ENCODE peak calls at places on chromosomes 1 and 21, in four cellular contexts. L is K562, D is SK-N-SH, U is H1. B is an unnamed sample.

GRCh38 chr1:41192456-41193188 is 49.5 kb downstream of the SCMH1 start:
- DNase-seq in L (no peak), D (no peak), U (no peak), B (no peak)

GRCh38 chr1:43279161-43279560 is 6.2 kb downstream of the C1orf210 start:
- DNase-seq in L (no peak), D (no peak), U (no peak), B (no peak)

GRCh38 chr1:227805606-227806197 is 9.8 kb upstream of the PRSS38 start:
- DNase-seq in L (no peak), D (no peak), U (no peak), B (no peak)

GRCh38 chr1:84724128-84724860 is 34.0 kb upstream of the SSX2IP start:
- DNase-seq in L (peak; percentile 76), D (no peak), U (peak; percentile 89), B (peak; percentile 17)

GRCh38 chr21:37636152-37636860 is 269.7 kb downstream of the DYRK1A start:
- DNase-seq in L (no peak), D (no peak), U (no peak), B (no peak)

GRCh38 chr1:169108897-169109560 is 2.5 kb downstream of the ATP1B1 start:
- DNase-seq in L (no peak), D (peak; percentile 60), U (no peak), B (peak; percentile 71)

GRCh38 chr1:232511172-232511571 is 118.8 kb downstream of the SIPA1L2 start:
- DNase-seq in L (no peak), D (no peak), U (no peak), B (no peak)

GRCh38 chr1:208848854-208849253 is 604.7 kb upstream of the PLXNA2 start:
- DNase-seq in L (no peak), D (no peak), U (no peak), B (no peak)

GRCh38 chr1:96880626-96881025 is 159.0 kb downstream of the PTBP2 start:
- DNase-seq in L (no peak), D (no peak), U (no peak), B (no peak)

GRCh38 chr1:156245451-156246232 is 2.2 kb downstream of the PAQR6 start:
- DNase-seq in L (no peak), D (peak; percentile 42), U (peak; percentile 54), B (no peak)

GRCh38 chr1:12143631-12144155 is 23.1 kb upstream of the TNFRSF1B start:
- DNase-seq in L (no peak), D (no peak), U (no peak), B (no peak)

GRCh38 chr1:31216016-31216415 is 23.7 kb downstream of the NKAIN1 start:
- DNase-seq in L (no peak), D (peak; percentile 84), U (no peak), B (no peak)

GRCh38 chr21:36813071-36813470 is 114.2 kb downstream of the SIM2 start:
- DNase-seq in L (no peak), D (no peak), U (no peak), B (no peak)

GRCh38 chr1:27445177-27445936 is 44.6 kb downstream of the WASF2 start:
- DNase-seq in L (no peak), D (no peak), U (no peak), B (peak; percentile 14)

GRCh38 chr1:146032613-146033219 is 11.2 kb upstream of the HJV start:
- DNase-seq in L (peak; percentile 36), D (peak; percentile 47), U (no peak), B (peak; percentile 59)

GRCh38 chr1:175472464-175472863 is 270.9 kb downstream of the TNR start:
- DNase-seq in L (no peak), D (no peak), U (no peak), B (no peak)

GRCh38 chr1:16175610-16176553 is 20.0 kb upstream of the EPHA2 start:
- DNase-seq in L (peak; percentile 61), D (peak; percentile 84), U (no peak), B (no peak)

GRCh38 chr1:52203935-52204625 is 62.2 kb downstream of the ZFYVE9 start:
- DNase-seq in L (no peak), D (no peak), U (no peak), B (no peak)

GRCh38 chr21:41610042-41610839 is 102.3 kb upstream of the TMPRSS2 start:
- DNase-seq in L (peak; percentile 73), D (peak; percentile 70), U (peak; percentile 78), B (peak; percentile 60)

GRCh38 chr1:163265547-163265946 is 56.2 kb upstream of the NUF2 start:
- DNase-seq in L (no peak), D (no peak), U (no peak), B (no peak)

GRCh38 chr1:34695580-34695979 is 59.3 kb upstream of the GJB5 start:
- DNase-seq in L (no peak), D (peak; percentile 52), U (no peak), B (no peak)

GRCh38 chr1:10738125-10738746 is 58.2 kb downstream of the CASZ1 start:
- DNase-seq in L (no peak), D (no peak), U (no peak), B (no peak)

GRCh38 chr1:182198006-182198605 is 136.6 kb upstream of the ZNF648 start:
- DNase-seq in L (no peak), D (no peak), U (no peak), B (no peak)

GRCh38 chr1:162372159-162373071 is 4.2 kb downstream of the SPATA46 start:
- DNase-seq in L (peak; percentile 86), D (peak; percentile 83), U (no peak), B (no peak)

DNA sequence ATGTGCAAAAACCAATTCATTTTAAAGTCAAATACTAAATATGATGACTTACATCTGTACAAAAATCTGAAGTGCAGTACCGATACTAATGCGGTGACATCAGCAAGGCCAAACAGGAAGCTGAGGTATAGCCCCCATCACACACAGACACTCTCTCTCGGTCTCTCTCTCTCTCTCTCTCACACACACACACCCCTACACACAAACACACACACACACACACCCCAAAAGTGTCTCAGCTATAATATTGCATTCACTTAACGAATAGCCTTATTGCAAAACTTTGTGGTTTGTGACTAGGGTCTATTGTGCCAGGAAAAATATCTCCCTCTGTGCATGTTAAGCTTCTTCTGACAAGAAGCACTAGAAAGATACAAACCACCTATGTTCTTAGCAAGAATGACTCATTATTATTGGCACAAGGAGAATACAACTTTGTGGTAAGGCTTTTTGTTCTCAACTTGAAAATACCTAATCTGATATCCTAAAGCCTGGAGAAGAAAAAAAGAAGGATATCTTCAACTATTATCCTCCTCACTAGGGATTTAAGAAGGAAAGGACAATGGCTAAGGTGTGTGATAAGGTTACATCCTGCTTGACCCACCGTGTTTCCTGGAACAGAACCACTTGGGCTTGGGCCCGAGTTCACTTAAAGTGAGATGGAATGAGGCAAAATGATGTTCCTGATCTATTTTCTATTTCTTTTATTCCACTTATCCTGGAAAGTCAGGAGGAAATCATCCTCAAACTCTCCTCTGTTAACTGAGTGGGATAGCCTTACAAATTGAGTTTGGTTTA is 107.1 kb downstream of the NIBAN1 start:
- DNase-seq in L (no peak), D (no peak), U (no peak), B (no peak)
- TF ChIP-seq CHD2 in L (no peak), D (no peak), U (no peak), B (no peak)

DNA sequence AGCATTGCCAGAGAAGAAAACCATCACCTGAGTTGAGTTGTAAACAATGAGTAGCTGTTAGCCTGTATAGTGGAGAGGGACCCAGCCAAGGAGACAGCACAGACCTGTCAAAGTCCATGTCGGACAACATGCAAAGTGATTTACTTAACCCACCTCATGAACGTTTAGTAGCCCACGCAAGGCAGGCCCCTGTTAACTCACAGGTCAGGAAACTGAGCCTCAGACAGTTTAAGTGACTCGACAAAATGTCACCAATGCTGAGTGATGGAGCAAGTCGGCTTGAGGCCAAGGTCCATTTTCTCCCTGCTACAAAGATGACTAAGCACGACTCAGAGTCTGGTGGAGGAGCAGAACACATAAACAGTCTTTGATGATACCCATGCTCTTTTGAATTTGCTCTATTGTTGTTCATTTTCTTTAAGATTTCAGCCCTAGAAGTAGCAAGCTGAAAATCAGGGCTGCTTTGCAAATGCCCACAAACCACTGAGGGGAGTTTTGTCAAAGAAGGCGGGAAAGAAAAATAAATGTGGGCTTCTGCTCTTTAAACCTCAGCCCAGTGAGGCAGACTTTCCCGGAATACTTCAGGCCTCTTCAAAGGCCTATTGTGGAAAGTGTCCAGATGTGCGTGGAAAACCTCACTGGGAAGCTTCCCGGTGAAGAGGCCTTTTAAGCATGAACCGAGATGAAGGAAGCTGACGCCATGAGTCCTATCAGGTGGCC is 83.8 kb upstream of the HOOK1 start:
- DNase-seq in L (peak; percentile 47), D (no peak), U (no peak), B (peak; percentile 93)
- TF ChIP-seq POLR2AphosphoS5 in L (no peak), D (peak; percentile 39), U (no peak), B (peak; percentile 16)

DNA sequence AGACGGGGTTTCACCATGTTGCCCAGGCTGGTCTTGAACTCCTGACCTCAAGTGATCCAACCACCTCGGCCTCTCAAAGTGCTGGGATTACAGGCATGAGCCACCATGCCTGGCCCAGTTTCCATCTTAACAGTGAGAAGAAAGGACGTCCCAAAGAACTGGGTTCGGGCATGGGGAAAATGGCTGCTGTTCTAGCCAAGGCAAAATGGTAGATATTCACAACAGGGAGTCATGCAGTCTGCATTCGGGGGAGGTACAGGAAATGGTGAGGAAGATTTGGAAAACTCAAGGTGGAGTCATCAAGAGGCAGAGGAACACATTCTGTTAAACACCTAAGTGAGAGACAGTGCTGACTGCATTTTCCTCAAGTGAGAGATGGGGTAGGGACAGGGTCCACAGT is 4.1 kb upstream of the ATP2B4 start:
- DNase-seq in L (no peak), D (no peak), U (no peak), B (no peak)
- TF ChIP-seq CHD2 in L (no peak), D (no peak), U (no peak), B (no peak)

DNA sequence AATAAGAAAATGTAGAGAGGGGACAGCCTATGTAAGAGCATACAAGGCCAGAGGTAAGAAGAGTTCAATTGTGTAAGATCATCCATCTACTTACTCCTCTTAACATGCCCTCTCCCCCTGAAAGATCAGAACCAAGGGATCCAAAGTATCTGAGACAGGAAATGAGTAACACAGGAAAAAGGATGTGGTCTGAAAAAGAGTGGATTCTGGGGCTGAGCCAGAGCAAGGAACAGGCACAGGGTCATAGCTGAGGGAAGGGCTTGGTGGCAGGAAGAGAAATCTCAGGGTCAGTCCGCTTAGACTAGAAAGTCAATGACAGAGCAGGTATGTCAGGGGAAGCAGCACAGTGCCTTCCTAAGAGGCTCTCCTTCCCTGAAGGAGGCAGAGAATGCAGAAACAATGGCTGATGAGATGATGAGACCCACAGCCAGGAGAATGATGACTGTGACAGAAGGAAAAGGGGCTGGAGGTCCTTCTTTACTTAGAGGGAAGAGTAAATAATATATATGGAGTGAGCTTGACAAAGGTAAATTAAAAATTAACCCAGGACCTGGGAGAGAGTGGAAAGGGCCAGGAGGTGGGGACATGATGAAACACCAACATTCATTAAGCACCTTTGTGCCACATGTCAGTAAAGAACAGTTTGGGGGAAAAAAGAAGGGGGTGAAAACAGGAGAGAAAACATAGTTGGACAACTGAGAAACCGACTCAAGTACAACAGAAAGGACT is 26.2 kb upstream of the A3GALT2 start:
- DNase-seq in L (no peak), D (no peak), U (no peak), B (peak; percentile 94)
- TF ChIP-seq POLR2AphosphoS5 in L (peak; percentile 46), D (peak; percentile 81), U (no peak), B (peak; percentile 65)

DNA sequence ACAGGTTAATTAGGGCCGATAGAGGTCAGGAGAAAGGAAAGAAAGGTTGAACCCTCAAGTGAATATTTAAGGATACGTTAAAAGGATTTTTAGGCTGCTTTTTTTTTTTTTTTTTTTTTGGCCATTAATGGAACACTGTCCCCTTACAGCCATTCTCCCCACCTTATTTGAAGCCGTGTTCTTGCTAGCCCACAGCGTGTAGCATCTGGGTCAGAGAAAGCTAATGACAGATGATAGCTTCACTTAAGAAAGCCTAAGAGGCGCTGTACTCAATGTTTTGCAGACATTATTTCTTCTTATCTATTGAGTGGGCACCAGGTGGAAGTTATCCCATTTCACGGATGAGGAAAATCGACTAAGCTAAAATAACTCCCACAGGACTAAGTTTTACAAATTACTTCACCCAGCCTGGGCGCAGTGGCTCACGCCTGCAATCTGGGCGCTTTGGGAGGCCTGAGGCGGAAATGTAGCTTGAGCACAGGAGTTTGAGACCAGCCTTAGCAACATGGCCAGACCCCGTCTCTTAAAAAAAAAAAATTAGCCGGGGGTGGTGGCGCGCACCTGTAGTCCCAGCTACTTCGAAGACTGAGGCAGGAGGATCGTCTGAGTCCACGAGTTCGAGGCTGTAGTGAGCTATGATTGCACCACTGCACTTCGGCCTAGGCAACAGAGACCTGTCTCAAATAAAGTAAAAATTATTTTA is 967 bp upstream of the PHTF1 start:
- DNase-seq in L (no peak), D (no peak), U (no peak), B (no peak)
- TF ChIP-seq CHD2 in L (no peak), D (no peak), U (no peak), B (no peak)